ENCODE peak calls at places on chromosomes 3 and 15, in six cellular contexts. One of them, this sample, is unnamed.

GRCh38 chr15:70092462-70092850 is 5.3 kb downstream of the TLE3 start:
- DNase-seq in foreskin fibroblast: no peak
- DNase-seq in brain microvascular endothelial cell: no peak
- DNase-seq in fibroblast of pulmonary artery: peak; percentile 46
- DNase-seq in mammary epithelial cell: no peak
- DNase-seq in endodermal cell: no peak
- DNase-seq in this sample: no peak

GRCh38 chr3:1600206-1600605 is 498.5 kb upstream of the CNTN4 start:
- DNase-seq in mammary epithelial cell: no peak
- DNase-seq in brain microvascular endothelial cell: no peak
- DNase-seq in endodermal cell: no peak
- DNase-seq in foreskin fibroblast: no peak
- DNase-seq in fibroblast of pulmonary artery: no peak
- DNase-seq in this sample: no peak

GRCh38 chr3:27644936-27645335 is 77.2 kb downstream of the EOMES start:
- DNase-seq in foreskin fibroblast: peak; percentile 62
- DNase-seq in fibroblast of pulmonary artery: no peak
- DNase-seq in endodermal cell: no peak
- DNase-seq in mammary epithelial cell: no peak
- DNase-seq in brain microvascular endothelial cell: no peak
- DNase-seq in this sample: no peak

GRCh38 chr3:183430325-183430957 is 2.0 kb upstream of the MCF2L2 start:
- DNase-seq in mammary epithelial cell: no peak
- DNase-seq in foreskin fibroblast: no peak
- DNase-seq in fibroblast of pulmonary artery: no peak
- DNase-seq in endodermal cell: no peak
- DNase-seq in brain microvascular endothelial cell: no peak
- DNase-seq in this sample: no peak

GRCh38 chr3:122010506-122010905 is 11.5 kb downstream of the ILDR1 start:
- DNase-seq in brain microvascular endothelial cell: no peak
- DNase-seq in endodermal cell: no peak
- DNase-seq in fibroblast of pulmonary artery: no peak
- DNase-seq in foreskin fibroblast: no peak
- DNase-seq in mammary epithelial cell: no peak
- DNase-seq in this sample: no peak

GRCh38 chr3:179071161-179071568 is 444 bp downstream of the ZMAT3 start:
- DNase-seq in brain microvascular endothelial cell: peak; percentile 25
- DNase-seq in endodermal cell: no peak
- DNase-seq in fibroblast of pulmonary artery: peak; percentile 43
- DNase-seq in foreskin fibroblast: no peak
- DNase-seq in mammary epithelial cell: peak; percentile 78
- DNase-seq in this sample: no peak

GRCh38 chr15:76994001-76994400 is 925 bp upstream of the PSTPIP1 start:
- DNase-seq in brain microvascular endothelial cell: no peak
- DNase-seq in endodermal cell: peak; percentile 32
- DNase-seq in foreskin fibroblast: no peak
- DNase-seq in mammary epithelial cell: no peak
- DNase-seq in fibroblast of pulmonary artery: no peak
- DNase-seq in this sample: peak; percentile 12

GRCh38 chr3:141452045-141452444 is 34.8 kb upstream of the RASA2 start:
- DNase-seq in brain microvascular endothelial cell: peak; percentile 65
- DNase-seq in fibroblast of pulmonary artery: peak; percentile 87
- DNase-seq in foreskin fibroblast: peak; percentile 84
- DNase-seq in mammary epithelial cell: peak; percentile 31
- DNase-seq in endodermal cell: peak; percentile 68
- DNase-seq in this sample: no peak

GRCh38 chr3:114377426-114377825 is 83.6 kb downstream of the TIGIT start:
- DNase-seq in foreskin fibroblast: peak; percentile 23
- DNase-seq in endodermal cell: no peak
- DNase-seq in mammary epithelial cell: no peak
- DNase-seq in fibroblast of pulmonary artery: no peak
- DNase-seq in brain microvascular endothelial cell: no peak
- DNase-seq in this sample: no peak

GRCh38 chr15:48176097-48176496 is 2.0 kb downstream of the MYEF2 start:
- DNase-seq in endodermal cell: no peak
- DNase-seq in brain microvascular endothelial cell: no peak
- DNase-seq in foreskin fibroblast: no peak
- DNase-seq in mammary epithelial cell: no peak
- DNase-seq in fibroblast of pulmonary artery: no peak
- DNase-seq in this sample: no peak

GRCh38 chr3:153852355-153852754 is 268.8 kb upstream of the ARHGEF26 start:
- DNase-seq in foreskin fibroblast: no peak
- DNase-seq in endodermal cell: no peak
- DNase-seq in fibroblast of pulmonary artery: no peak
- DNase-seq in brain microvascular endothelial cell: no peak
- DNase-seq in mammary epithelial cell: no peak
- DNase-seq in this sample: no peak

GRCh38 chr15:90347666-90348065 is 4.4 kb upstream of the ZNF774 start:
- DNase-seq in endodermal cell: no peak
- DNase-seq in foreskin fibroblast: peak; percentile 37
- DNase-seq in mammary epithelial cell: no peak
- DNase-seq in fibroblast of pulmonary artery: no peak
- DNase-seq in brain microvascular endothelial cell: no peak
- DNase-seq in this sample: no peak

GRCh38 chr3:38627956-38628355 is 21.5 kb downstream of the SCN5A start:
- DNase-seq in foreskin fibroblast: peak; percentile 43
- DNase-seq in mammary epithelial cell: no peak
- DNase-seq in fibroblast of pulmonary artery: peak; percentile 9
- DNase-seq in brain microvascular endothelial cell: peak; percentile 10
- DNase-seq in endodermal cell: peak; percentile 95
- DNase-seq in this sample: no peak
- TF ChIP-seq CTCF in foreskin fibroblast: peak; percentile 45
- TF ChIP-seq CTCF in mammary epithelial cell: peak; percentile 43
- TF ChIP-seq CTCF in fibroblast of pulmonary artery: peak; percentile 45
- TF ChIP-seq CTCF in brain microvascular endothelial cell: peak; percentile 73
- TF ChIP-seq CTCF in endodermal cell: peak; percentile 88
- TF ChIP-seq CTCF in this sample: no peak

GRCh38 chr15:59814409-59814808 is 125.3 kb upstream of the BNIP2 start:
- DNase-seq in mammary epithelial cell: no peak
- DNase-seq in fibroblast of pulmonary artery: no peak
- DNase-seq in foreskin fibroblast: no peak
- DNase-seq in brain microvascular endothelial cell: no peak
- DNase-seq in endodermal cell: no peak
- DNase-seq in this sample: no peak

GRCh38 chr15:59817834-59818233 is 128.7 kb upstream of the BNIP2 start:
- DNase-seq in endodermal cell: no peak
- DNase-seq in brain microvascular endothelial cell: no peak
- DNase-seq in fibroblast of pulmonary artery: no peak
- DNase-seq in mammary epithelial cell: no peak
- DNase-seq in foreskin fibroblast: no peak
- DNase-seq in this sample: no peak

GRCh38 chr15:59812889-59813288 is 123.8 kb upstream of the BNIP2 start:
- DNase-seq in foreskin fibroblast: no peak
- DNase-seq in endodermal cell: no peak
- DNase-seq in fibroblast of pulmonary artery: no peak
- DNase-seq in brain microvascular endothelial cell: no peak
- DNase-seq in mammary epithelial cell: no peak
- DNase-seq in this sample: no peak

DNA sequence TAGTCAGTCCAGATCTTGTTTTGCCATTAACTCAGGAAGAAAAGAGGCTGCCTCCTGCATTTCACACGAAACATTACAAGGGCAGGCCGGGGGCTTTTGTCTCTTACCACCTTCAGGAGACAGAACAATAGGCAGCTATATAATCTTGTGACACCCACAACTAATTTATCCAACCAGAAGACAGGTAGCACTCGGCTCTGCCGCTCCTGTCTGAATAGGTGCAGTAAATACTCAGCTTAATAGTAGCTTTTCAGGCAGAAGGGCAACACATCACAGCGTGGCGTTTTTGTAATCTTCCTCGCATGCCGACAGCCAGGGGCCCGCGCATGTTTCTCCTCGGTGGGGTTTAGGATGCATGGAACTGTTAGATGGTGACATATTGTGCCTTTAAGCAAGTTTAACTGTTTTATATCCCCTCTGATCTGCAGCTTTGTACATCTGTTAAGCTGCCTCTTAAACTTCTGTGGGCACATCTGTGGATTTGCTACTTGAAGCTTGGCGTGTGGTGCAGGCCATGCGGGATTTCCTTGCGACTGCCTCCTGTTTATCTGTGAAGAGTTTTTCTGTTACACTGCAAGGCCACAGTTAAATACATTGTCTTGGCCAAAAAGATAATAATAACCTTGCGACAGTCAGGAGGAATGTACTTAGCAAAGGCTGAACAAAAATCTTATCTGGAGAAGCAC is 123.2 kb upstream of the BNIP2 start:
- DNase-seq in brain microvascular endothelial cell: no peak
- DNase-seq in endodermal cell: peak; percentile 66
- DNase-seq in fibroblast of pulmonary artery: no peak
- DNase-seq in mammary epithelial cell: no peak
- DNase-seq in foreskin fibroblast: no peak
- DNase-seq in this sample: no peak
- TF ChIP-seq CTCF in brain microvascular endothelial cell: no peak
- TF ChIP-seq CTCF in endodermal cell: peak; percentile 34
- TF ChIP-seq CTCF in fibroblast of pulmonary artery: no peak
- TF ChIP-seq CTCF in mammary epithelial cell: no peak
- TF ChIP-seq CTCF in foreskin fibroblast: no peak
- TF ChIP-seq CTCF in this sample: no peak

GRCh38 chr3:177119829-177120228 is 77.5 kb downstream of the TBL1XR1 start:
- DNase-seq in endodermal cell: no peak
- DNase-seq in brain microvascular endothelial cell: no peak
- DNase-seq in foreskin fibroblast: no peak
- DNase-seq in fibroblast of pulmonary artery: no peak
- DNase-seq in mammary epithelial cell: no peak
- DNase-seq in this sample: no peak
- TF ChIP-seq CTCF in endodermal cell: no peak
- TF ChIP-seq CTCF in brain microvascular endothelial cell: no peak
- TF ChIP-seq CTCF in foreskin fibroblast: no peak
- TF ChIP-seq CTCF in fibroblast of pulmonary artery: no peak
- TF ChIP-seq CTCF in mammary epithelial cell: no peak
- TF ChIP-seq CTCF in this sample: no peak

DNA sequence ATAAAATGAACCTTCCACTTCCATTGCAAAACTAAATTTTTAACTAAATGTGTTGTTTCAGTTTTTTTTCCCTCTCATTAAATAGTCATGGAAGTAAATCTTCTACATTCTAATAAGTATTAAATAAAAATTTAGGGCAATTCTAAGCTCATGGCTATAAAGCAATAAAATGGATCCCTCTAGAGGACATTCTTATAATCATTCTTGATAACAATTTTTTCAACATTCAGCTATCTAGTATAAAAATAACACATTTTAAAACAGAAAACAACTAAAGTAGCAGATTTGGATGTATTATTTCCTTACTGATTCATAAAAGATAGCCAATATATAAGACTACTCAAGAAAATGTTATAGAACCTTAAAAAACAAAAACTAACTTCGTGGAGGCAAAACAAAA is 393.1 kb downstream of the PLOD2 start:
- DNase-seq in mammary epithelial cell: no peak
- DNase-seq in foreskin fibroblast: peak; percentile 18
- DNase-seq in brain microvascular endothelial cell: no peak
- DNase-seq in fibroblast of pulmonary artery: peak; percentile 26
- DNase-seq in endodermal cell: no peak
- DNase-seq in this sample: no peak
- TF ChIP-seq CTCF in mammary epithelial cell: no peak
- TF ChIP-seq CTCF in foreskin fibroblast: peak; percentile 4
- TF ChIP-seq CTCF in brain microvascular endothelial cell: no peak
- TF ChIP-seq CTCF in fibroblast of pulmonary artery: peak; percentile 39
- TF ChIP-seq CTCF in endodermal cell: peak; percentile 61
- TF ChIP-seq CTCF in this sample: no peak

GRCh38 chr3:8152826-8153418 is 348.7 kb upstream of the LMCD1 start:
- DNase-seq in brain microvascular endothelial cell: no peak
- DNase-seq in fibroblast of pulmonary artery: no peak
- DNase-seq in foreskin fibroblast: no peak
- DNase-seq in endodermal cell: no peak
- DNase-seq in mammary epithelial cell: no peak
- DNase-seq in this sample: no peak
- TF ChIP-seq CTCF in brain microvascular endothelial cell: peak; percentile 18
- TF ChIP-seq CTCF in fibroblast of pulmonary artery: no peak
- TF ChIP-seq CTCF in foreskin fibroblast: no peak
- TF ChIP-seq CTCF in endodermal cell: peak; percentile 64
- TF ChIP-seq CTCF in mammary epithelial cell: no peak
- TF ChIP-seq CTCF in this sample: no peak